ENCODE peak calls at places on chromosomes 5 and 9, in six cellular contexts. One of them, this sample, is unnamed.

GRCh38 chr5:175867587-175868347 is 3.6 kb upstream of the CPLX2 start:
- DNase-seq in NCI-H1417: peak; percentile 10
- DNase-seq in AG08396: peak; percentile 28
- DNase-seq in stimulated activated CD8-positive, alpha-beta memory T cell treated with anti-CD3 and anti-CD28 coated beads, Interleukin-15, amount 100 ng/mL, for 1 hour: no peak
- DNase-seq in retina: peak; percentile 57
- DNase-seq in BJ: no peak
- DNase-seq in this sample: no peak

GRCh38 chr5:73945505-73945904 is 319.5 kb downstream of the ARHGEF28 start:
- DNase-seq in BJ: no peak
- DNase-seq in AG08396: no peak
- DNase-seq in NCI-H1417: no peak
- DNase-seq in stimulated activated CD8-positive, alpha-beta memory T cell treated with anti-CD3 and anti-CD28 coated beads, Interleukin-15, amount 100 ng/mL, for 1 hour: no peak
- DNase-seq in retina: no peak
- DNase-seq in this sample: no peak

GRCh38 chr5:132259061-132259851 is 1.8 kb downstream of the PDLIM4 start:
- DNase-seq in BJ: peak; percentile 67
- DNase-seq in AG08396: peak; percentile 89
- DNase-seq in stimulated activated CD8-positive, alpha-beta memory T cell treated with anti-CD3 and anti-CD28 coated beads, Interleukin-15, amount 100 ng/mL, for 1 hour: no peak
- DNase-seq in retina: peak; percentile 88
- DNase-seq in NCI-H1417: no peak
- DNase-seq in this sample: no peak

GRCh38 chr5:154086641-154087040 is 47.9 kb downstream of the MFAP3 start:
- DNase-seq in stimulated activated CD8-positive, alpha-beta memory T cell treated with anti-CD3 and anti-CD28 coated beads, Interleukin-15, amount 100 ng/mL, for 1 hour: no peak
- DNase-seq in retina: no peak
- DNase-seq in AG08396: no peak
- DNase-seq in NCI-H1417: no peak
- DNase-seq in BJ: no peak
- DNase-seq in this sample: no peak

GRCh38 chr9:99350461-99350860 is 128.4 kb downstream of the SEC61B start:
- DNase-seq in AG08396: no peak
- DNase-seq in stimulated activated CD8-positive, alpha-beta memory T cell treated with anti-CD3 and anti-CD28 coated beads, Interleukin-15, amount 100 ng/mL, for 1 hour: no peak
- DNase-seq in retina: no peak
- DNase-seq in BJ: no peak
- DNase-seq in NCI-H1417: no peak
- DNase-seq in this sample: no peak

GRCh38 chr9:86098793-86099694 is at the start of gene GOLM1:
- DNase-seq in stimulated activated CD8-positive, alpha-beta memory T cell treated with anti-CD3 and anti-CD28 coated beads, Interleukin-15, amount 100 ng/mL, for 1 hour: no peak
- DNase-seq in NCI-H1417: peak; percentile 61
- DNase-seq in AG08396: peak; percentile 90
- DNase-seq in retina: peak; percentile 90
- DNase-seq in BJ: no peak
- DNase-seq in this sample: no peak

GRCh38 chr5:142409253-142409594 is 84.4 kb upstream of the SPRY4 start:
- DNase-seq in stimulated activated CD8-positive, alpha-beta memory T cell treated with anti-CD3 and anti-CD28 coated beads, Interleukin-15, amount 100 ng/mL, for 1 hour: no peak
- DNase-seq in BJ: no peak
- DNase-seq in NCI-H1417: no peak
- DNase-seq in retina: no peak
- DNase-seq in AG08396: no peak
- DNase-seq in this sample: no peak

GRCh38 chr9:13174906-13175639 is 104.4 kb downstream of the MPDZ start:
- DNase-seq in retina: no peak
- DNase-seq in BJ: no peak
- DNase-seq in NCI-H1417: no peak
- DNase-seq in stimulated activated CD8-positive, alpha-beta memory T cell treated with anti-CD3 and anti-CD28 coated beads, Interleukin-15, amount 100 ng/mL, for 1 hour: no peak
- DNase-seq in AG08396: no peak
- DNase-seq in this sample: no peak

GRCh38 chr5:66659780-66660179 is 63.6 kb downstream of the MAST4 start:
- DNase-seq in retina: no peak
- DNase-seq in stimulated activated CD8-positive, alpha-beta memory T cell treated with anti-CD3 and anti-CD28 coated beads, Interleukin-15, amount 100 ng/mL, for 1 hour: no peak
- DNase-seq in NCI-H1417: no peak
- DNase-seq in AG08396: no peak
- DNase-seq in BJ: no peak
- DNase-seq in this sample: no peak

GRCh38 chr5:79025054-79025465 is 40.0 kb upstream of the ARSB start:
- DNase-seq in AG08396: peak; percentile 65
- DNase-seq in stimulated activated CD8-positive, alpha-beta memory T cell treated with anti-CD3 and anti-CD28 coated beads, Interleukin-15, amount 100 ng/mL, for 1 hour: peak; percentile 25
- DNase-seq in retina: peak; percentile 88
- DNase-seq in NCI-H1417: peak; percentile 73
- DNase-seq in BJ: no peak
- DNase-seq in this sample: peak; percentile 33

GRCh38 chr5:31537856-31538255 is 5.8 kb downstream of the C5orf22 start:
- DNase-seq in NCI-H1417: no peak
- DNase-seq in retina: no peak
- DNase-seq in stimulated activated CD8-positive, alpha-beta memory T cell treated with anti-CD3 and anti-CD28 coated beads, Interleukin-15, amount 100 ng/mL, for 1 hour: no peak
- DNase-seq in AG08396: no peak
- DNase-seq in BJ: no peak
- DNase-seq in this sample: no peak

GRCh38 chr5:854966-855743 is 4.4 kb upstream of the ZDHHC11 start:
- DNase-seq in BJ: no peak
- DNase-seq in stimulated activated CD8-positive, alpha-beta memory T cell treated with anti-CD3 and anti-CD28 coated beads, Interleukin-15, amount 100 ng/mL, for 1 hour: no peak
- DNase-seq in AG08396: no peak
- DNase-seq in NCI-H1417: no peak
- DNase-seq in retina: no peak
- DNase-seq in this sample: no peak

This sample was measured in CD4-positive, alpha-beta memory T cell.